ENCODE peak calls at places on chromosomes 7 and 10, in seven cellular contexts. Z is heart right ventricle, M is astrocyte, Q is stomach, G is epithelial cell of esophagus, H is astrocyte of the spinal cord, I is heart left ventricle. U is an unnamed sample.
A peak's percentile ranks its signal among the peaks of the same experiment; 100 is the strongest.

GRCh38 chr7:130887182-130888016 is 153.4 kb upstream of the KLF14 start:
- DNase-seq in I (no peak), G (peak; percentile 79), M (peak; percentile 87), H (peak; percentile 78), Z (no peak), Q (no peak), U (peak; percentile 81)

GRCh38 chr7:73999664-74000420 is 28.1 kb upstream of the ELN start:
- DNase-seq in Q (peak; percentile 66), G (no peak), Z (no peak), H (peak; percentile 84), M (peak; percentile 95), I (no peak), U (peak; percentile 99)

GRCh38 chr7:157476654-157477549 is 140.1 kb downstream of the DNAJB6 start:
- DNase-seq in I (peak; percentile 11), Q (no peak), G (no peak), M (no peak), Z (no peak), H (no peak), U (no peak)

GRCh38 chr7:602341-603141 is 82.9 kb upstream of the PDGFA start:
- DNase-seq in H (no peak), Z (no peak), Q (no peak), M (no peak), I (peak; percentile 69), G (no peak), U (no peak)

GRCh38 chr7:150442811-150443210 is 7.6 kb upstream of the GIMAP8 start:
- DNase-seq in I (no peak), G (no peak), Z (no peak), Q (no peak), H (no peak), M (no peak), U (no peak)

GRCh38 chr10:69571618-69572158 is 1.5 kb downstream of the NEUROG3 start:
- DNase-seq in Q (no peak), H (no peak), M (no peak), I (no peak), Z (no peak), G (no peak), U (no peak)

GRCh38 chr7:24361001-24361400 is 77.0 kb downstream of the NPY start:
- DNase-seq in Z (no peak), G (no peak), M (no peak), H (no peak), I (no peak), Q (no peak), U (no peak)

GRCh38 chr7:118563311-118563710 is 338.8 kb downstream of the ANKRD7 start:
- DNase-seq in Z (no peak), I (no peak), Q (no peak), G (no peak), M (no peak), H (no peak), U (no peak)

GRCh38 chr10:47057471-47057870 is 146.2 kb downstream of the PTPN20 start:
- DNase-seq in G (no peak), Z (no peak), Q (peak; percentile 3), H (no peak), I (peak; percentile 22), M (no peak), U (no peak)

GRCh38 chr7:122304604-122304975 is at the start of gene FEZF1:
- DNase-seq in H (no peak), Q (no peak), I (no peak), M (no peak), Z (no peak), G (no peak), U (no peak)

GRCh38 chr10:50222199-50222598 is 29.1 kb downstream of the ASAH2 start:
- DNase-seq in I (no peak), M (no peak), Q (no peak), Z (no peak), H (no peak), G (no peak), U (no peak)

GRCh38 chr10:97685395-97685958 is 1.6 kb downstream of the AVPI1 start:
- DNase-seq in Z (no peak), M (no peak), I (no peak), G (peak; percentile 67), H (peak; percentile 25), Q (peak; percentile 55), U (peak; percentile 64)

DNA sequence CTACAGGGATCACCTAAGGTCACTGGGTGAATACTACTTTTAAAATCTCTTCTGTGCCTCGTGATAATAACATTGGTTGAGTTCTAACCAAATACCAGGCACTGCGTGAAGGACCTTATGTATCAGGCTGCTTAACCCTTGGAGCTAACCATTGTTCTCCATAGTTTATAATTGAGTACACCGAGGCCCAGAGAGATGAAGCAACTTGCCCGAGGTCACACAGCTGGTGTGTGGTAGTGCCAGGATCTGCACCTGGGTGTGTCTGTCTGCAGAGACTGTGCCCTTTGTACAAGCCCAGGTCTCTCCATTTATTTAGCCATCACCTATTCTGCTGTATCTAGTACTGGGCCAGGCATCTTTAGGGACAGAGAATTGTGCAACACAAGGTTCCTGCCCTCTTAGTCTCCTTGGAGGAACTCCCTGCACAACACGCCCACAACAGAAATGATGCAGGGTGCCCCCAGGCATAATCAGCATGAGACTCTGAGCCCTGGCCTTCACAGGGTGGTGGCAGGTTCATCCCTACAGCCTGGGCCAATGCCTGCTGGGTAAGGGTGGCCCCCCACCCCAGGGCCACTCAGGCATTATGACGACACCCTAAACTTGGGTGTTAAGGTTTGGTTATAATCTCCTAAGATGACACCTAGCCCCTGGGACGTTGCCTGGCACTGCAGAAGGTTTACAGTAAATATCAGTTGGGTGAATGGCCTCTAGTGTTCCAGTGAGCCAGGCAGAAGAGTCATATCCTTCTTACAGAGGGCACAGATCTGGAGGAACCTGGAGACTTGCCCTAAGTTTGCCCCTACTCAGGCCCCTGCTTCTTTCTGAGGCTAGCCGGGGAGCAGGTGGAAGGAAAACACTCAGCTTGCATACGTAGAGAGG is 31.6 kb downstream of the UNC5B start:
- DNase-seq in I (peak; percentile 41), M (no peak), H (no peak), Q (no peak), Z (no peak), G (peak; percentile 90), U (peak; percentile 42)
- H3K4me3 ChIP-seq in I (no peak overlapping the region), M (no peak overlapping the region), H (no peak overlapping the region), Q (no peak overlapping the region), Z (peak overlapping the region; percentile 39), G (no peak overlapping the region), U (peak overlapping the region; percentile 53)

DNA sequence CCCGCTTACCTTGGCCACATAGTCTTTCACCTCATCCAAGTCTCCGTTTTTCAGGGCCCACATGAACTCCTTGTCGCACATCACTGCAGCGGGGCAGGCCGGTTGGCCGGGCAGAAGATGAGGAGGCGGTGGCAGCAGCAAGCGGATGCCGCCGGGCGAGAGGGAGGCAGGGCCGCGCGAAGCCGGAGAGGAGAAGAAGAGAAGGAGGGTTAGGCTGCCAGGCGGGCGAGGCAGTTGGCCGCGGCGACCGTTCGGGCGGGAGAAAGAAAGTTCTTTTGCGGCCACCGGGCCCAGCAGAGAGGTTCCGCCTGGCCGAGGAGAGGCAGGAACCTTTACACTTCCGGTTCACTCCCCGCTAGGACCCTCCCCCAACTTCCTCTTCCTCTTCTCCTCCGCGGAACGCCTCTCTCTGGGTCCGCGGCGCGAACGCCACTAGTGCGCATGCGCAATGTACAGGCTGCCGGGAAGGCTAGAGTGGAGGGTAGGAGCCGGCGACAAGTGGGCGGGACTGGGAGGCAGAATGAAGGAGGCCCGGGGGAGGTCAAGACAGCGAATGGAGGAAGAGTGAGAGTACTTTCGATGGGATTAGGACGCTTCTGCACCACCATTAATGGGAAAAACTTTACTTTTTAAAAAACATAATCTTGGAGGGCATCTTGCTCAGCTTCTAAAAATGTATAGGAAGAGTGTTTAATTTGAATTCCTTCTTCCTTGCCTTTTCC is at the start of gene MTPN:
- DNase-seq in G (peak; percentile 96), I (peak; percentile 100), Z (peak; percentile 99), M (peak; percentile 82), H (peak; percentile 96), Q (peak; percentile 100), U (peak; percentile 95)
- TF ChIP-seq CTCF in G (no peak), I (no peak), Z (no peak), M (no peak), H (no peak), Q (no peak), U (no peak)

DNA sequence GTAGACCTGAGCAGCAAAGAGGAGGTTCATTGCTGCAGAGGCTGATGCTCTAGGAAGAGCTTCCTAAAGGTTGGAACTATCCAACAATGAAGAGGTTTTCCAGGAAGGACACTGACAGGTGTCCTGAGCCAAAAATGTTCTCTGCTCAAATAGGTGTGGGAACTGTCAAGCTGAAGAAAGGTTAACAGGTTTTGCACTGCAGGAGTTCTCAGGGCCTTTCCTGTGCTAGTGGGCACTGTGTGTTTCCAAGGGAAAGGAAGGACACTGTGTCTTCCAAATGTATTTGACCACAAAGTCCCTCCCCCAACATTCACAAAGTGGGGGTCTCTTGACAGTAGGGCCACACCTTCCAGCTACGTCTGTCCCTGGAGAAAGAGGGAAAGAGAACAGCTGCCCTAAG is 4.0 kb downstream of the ZCCHC24 start:
- DNase-seq in I (no peak), Q (no peak), G (no peak), M (no peak), H (no peak), Z (no peak), U (no peak)
- H3K4me3 ChIP-seq in I (no peak overlapping the region), Q (no peak overlapping the region), G (no peak overlapping the region), M (no peak overlapping the region), H (no peak overlapping the region), Z (no peak overlapping the region), U (peak overlapping the region; percentile 46)

GRCh38 chr10:3067045-3067858 is at the start of gene PFKP:
- DNase-seq in Q (no peak), G (peak; percentile 33), Z (peak; percentile 50), I (peak; percentile 79), M (no peak), H (no peak), U (no peak)

GRCh38 chr10:3068968-3069737 is 1.8 kb downstream of the PFKP start:
- DNase-seq in G (no peak), Q (no peak), Z (peak; percentile 34), M (no peak), I (peak; percentile 67), H (no peak), U (no peak)

GRCh38 chr10:3069876-3070275 is 2.5 kb downstream of the PFKP start:
- DNase-seq in Z (no peak), M (no peak), G (no peak), Q (no peak), I (no peak), H (no peak), U (no peak)

GRCh38 chr10:3067859-3068179 is 471 bp downstream of the PFKP start:
- DNase-seq in G (no peak), Q (no peak), M (no peak), I (no peak), H (no peak), Z (no peak), U (no peak)

GRCh38 chr10:3068201-3068967 is 1.0 kb downstream of the PFKP start:
- DNase-seq in Q (peak; percentile 50), I (peak; percentile 84), Z (peak; percentile 71), H (peak; percentile 77), G (peak; percentile 43), M (peak; percentile 46), U (peak; percentile 68)
- TF ChIP-seq CTCF in Q (no peak), I (peak; percentile 31), Z (peak; percentile 50), H (peak; percentile 47), G (peak; percentile 6), M (no peak), U (peak; percentile 58)

U was measured in fibroblast of the aortic adventitia.